ENCODE peak calls at places on chromosome 14, in ten cellular contexts. B, E, N, M, S, Z, T, A, R and P are unnamed samples.

GRCh38 chr14:96064866-96065265 is 25.7 kb downstream of the C14orf132 start:
- DNase-seq in B (no peak), E (no peak), N (no peak), M (no peak), S (no peak), Z (no peak), T (no peak), A (no peak), R (no peak), P (no peak)

GRCh38 chr14:85577542-85578140 is 47.7 kb downstream of the FLRT2 start:
- DNase-seq in B (no peak), E (no peak), N (no peak), M (no peak), S (no peak), Z (no peak), T (no peak), A (no peak), R (no peak), P (no peak)

GRCh38 chr14:68283378-68284123 is 464.0 kb downstream of the RAD51B start:
- DNase-seq in B (no peak), E (no peak), N (no peak), M (peak), S (no peak), Z (no peak), T (no peak), A (peak), R (no peak), P (no peak)

GRCh38 chr14:37796703-37797416 is 201.4 kb downstream of the TTC6 start:
- DNase-seq in B (no peak), E (no peak), N (no peak), M (no peak), S (no peak), Z (no peak), T (no peak), A (no peak), R (peak), P (no peak)

GRCh38 chr14:25833341-25834121 is 764.3 kb downstream of the NOVA1 start:
- DNase-seq in B (peak), E (no peak), N (peak), M (peak), S (peak), Z (no peak), T (no peak), A (no peak), R (peak), P (no peak)

GRCh38 chr14:89491701-89492381 is 74.8 kb upstream of the FOXN3 start:
- DNase-seq in B (no peak), E (no peak), N (no peak), M (no peak), S (no peak), Z (no peak), T (no peak), A (no peak), R (peak), P (no peak)

GRCh38 chr14:75340921-75341320 is 62.3 kb downstream of the FOS start:
- DNase-seq in B (peak), E (no peak), N (peak), M (peak), S (peak), Z (peak), T (no peak), A (no peak), R (no peak), P (no peak)

GRCh38 chr14:94707494-94707893 is 62.4 kb downstream of the GSC start:
- DNase-seq in B (no peak), E (peak), N (no peak), M (no peak), S (no peak), Z (no peak), T (no peak), A (no peak), R (no peak), P (no peak)

GRCh38 chr14:71094722-71095121 is 187.5 kb downstream of the PCNX1 start:
- DNase-seq in B (no peak), E (no peak), N (no peak), M (no peak), S (no peak), Z (no peak), T (no peak), A (no peak), R (no peak), P (no peak)

GRCh38 chr14:35286707-35287106 is 5.5 kb upstream of the PSMA6 start:
- DNase-seq in B (no peak), E (no peak), N (no peak), M (no peak), S (no peak), Z (no peak), T (no peak), A (no peak), R (no peak), P (no peak)

GRCh38 chr14:75096959-75097358 is 27.5 kb downstream of the ZC2HC1C start:
- DNase-seq in B (no peak), E (no peak), N (no peak), M (no peak), S (no peak), Z (no peak), T (no peak), A (no peak), R (no peak), P (no peak)

GRCh38 chr14:49849213-49849847 is 3.3 kb downstream of the NEMF start:
- DNase-seq in B (no peak), E (no peak), N (no peak), M (no peak), S (no peak), Z (no peak), T (no peak), A (no peak), R (no peak), P (no peak)
- H3K4me3 ChIP-seq in B (no peak), E (no peak), N (no peak), M (no peak), S (no peak), Z (no peak), T (no peak), A (no peak), R (no peak), P (no peak)

DNA sequence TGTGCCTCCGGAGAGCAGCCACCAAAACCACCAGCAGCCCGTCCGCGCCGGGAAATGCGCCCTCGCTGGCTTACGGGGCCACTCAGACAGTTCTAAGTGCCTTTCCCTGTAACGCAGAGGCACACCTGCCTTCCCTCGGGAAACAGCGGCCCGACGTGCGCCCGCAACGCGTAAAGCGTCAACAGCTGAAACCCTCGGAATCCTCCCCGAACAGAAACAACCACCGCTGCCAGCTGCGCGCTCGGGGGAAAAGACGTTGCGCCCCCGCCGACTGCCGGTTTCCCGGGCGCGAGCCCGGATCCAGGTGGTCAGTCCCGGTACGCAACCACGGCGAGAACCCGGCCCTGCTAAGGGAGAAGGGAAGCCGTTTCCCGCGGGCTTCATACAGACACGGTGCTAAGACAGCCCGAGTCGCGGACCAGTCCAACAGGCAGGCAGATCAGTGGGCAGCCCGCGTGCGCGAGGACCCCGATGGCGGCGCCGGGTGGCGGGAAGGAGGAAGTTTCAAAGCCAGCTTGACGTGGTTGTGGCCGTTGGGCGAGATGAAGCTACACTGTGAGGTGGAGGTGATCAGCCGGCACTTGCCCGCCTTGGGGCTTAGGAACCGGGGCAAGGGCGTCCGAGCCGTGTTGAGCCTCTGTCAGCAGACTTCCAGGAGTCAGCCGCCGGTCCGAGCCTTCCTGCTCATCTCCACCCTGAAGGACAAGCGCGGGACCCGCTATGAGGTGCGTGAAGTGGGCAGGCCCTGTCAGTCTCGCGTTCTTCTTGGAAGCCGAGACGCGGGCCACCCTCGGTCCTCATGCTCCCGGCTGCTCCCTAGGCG is at the start of gene LRR1:
- DNase-seq in B (peak), E (no peak), N (peak), M (peak), S (peak), Z (peak), T (peak), A (peak), R (peak), P (no peak)
- TF ChIP-seq POLR2A in B (no peak), E (peak), N (peak), M (peak), S (no peak), Z (peak), T (peak), A (peak), R (peak), P (no peak)

GRCh38 chr14:53784688-53785087 is 171.9 kb downstream of the BMP4 start:
- DNase-seq in B (no peak), E (no peak), N (no peak), M (no peak), S (no peak), Z (no peak), T (no peak), A (no peak), R (no peak), P (no peak)

GRCh38 chr14:53791116-53791515 is 165.5 kb downstream of the BMP4 start:
- DNase-seq in B (no peak), E (no peak), N (no peak), M (no peak), S (no peak), Z (no peak), T (no peak), A (no peak), R (no peak), P (no peak)

GRCh38 chr14:53783256-53783655 is 173.4 kb downstream of the BMP4 start:
- DNase-seq in B (no peak), E (no peak), N (no peak), M (no peak), S (no peak), Z (no peak), T (no peak), A (no peak), R (no peak), P (no peak)

GRCh38 chr14:53780156-53780555 is 176.5 kb downstream of the BMP4 start:
- DNase-seq in B (no peak), E (no peak), N (no peak), M (no peak), S (no peak), Z (no peak), T (no peak), A (no peak), R (no peak), P (no peak)

GRCh38 chr14:53786045-53786444 is 170.6 kb downstream of the BMP4 start:
- DNase-seq in B (no peak), E (no peak), N (no peak), M (no peak), S (no peak), Z (no peak), T (no peak), A (no peak), R (no peak), P (no peak)
- TF ChIP-seq POLR2AphosphoS5 in B (no peak), E (no peak), N (no peak), M (no peak), S (no peak), Z (no peak), T (no peak), A (no peak), R (no peak), P (no peak)

GRCh38 chr14:101900253-101900652 is 64.1 kb upstream of the DYNC1H1 start:
- DNase-seq in B (no peak), E (no peak), N (no peak), M (no peak), S (no peak), Z (no peak), T (no peak), A (no peak), R (no peak), P (no peak)
- H3K4me3 ChIP-seq in B (no peak), E (no peak), N (no peak), M (no peak), S (no peak), Z (no peak), T (no peak), A (no peak), R (no peak), P (no peak)

GRCh38 chr14:104139460-104140212 is 1.2 kb downstream of the KIF26A start:
- DNase-seq in B (no peak), E (no peak), N (no peak), M (no peak), S (no peak), Z (peak), T (no peak), A (no peak), R (no peak), P (no peak)

GRCh38 chr14:104136472-104137296 is 1.7 kb upstream of the KIF26A start:
- DNase-seq in B (no peak), E (no peak), N (no peak), M (no peak), S (no peak), Z (no peak), T (no peak), A (no peak), R (no peak), P (no peak)

GRCh38 chr14:104138891-104139459 is 588 bp downstream of the KIF26A start:
- DNase-seq in B (no peak), E (no peak), N (no peak), M (no peak), S (no peak), Z (peak), T (no peak), A (no peak), R (no peak), P (no peak)

GRCh38 chr14:104137297-104138097 is 890 bp upstream of the KIF26A start:
- DNase-seq in B (peak), E (no peak), N (no peak), M (peak), S (peak), Z (no peak), T (no peak), A (no peak), R (peak), P (no peak)

DNA sequence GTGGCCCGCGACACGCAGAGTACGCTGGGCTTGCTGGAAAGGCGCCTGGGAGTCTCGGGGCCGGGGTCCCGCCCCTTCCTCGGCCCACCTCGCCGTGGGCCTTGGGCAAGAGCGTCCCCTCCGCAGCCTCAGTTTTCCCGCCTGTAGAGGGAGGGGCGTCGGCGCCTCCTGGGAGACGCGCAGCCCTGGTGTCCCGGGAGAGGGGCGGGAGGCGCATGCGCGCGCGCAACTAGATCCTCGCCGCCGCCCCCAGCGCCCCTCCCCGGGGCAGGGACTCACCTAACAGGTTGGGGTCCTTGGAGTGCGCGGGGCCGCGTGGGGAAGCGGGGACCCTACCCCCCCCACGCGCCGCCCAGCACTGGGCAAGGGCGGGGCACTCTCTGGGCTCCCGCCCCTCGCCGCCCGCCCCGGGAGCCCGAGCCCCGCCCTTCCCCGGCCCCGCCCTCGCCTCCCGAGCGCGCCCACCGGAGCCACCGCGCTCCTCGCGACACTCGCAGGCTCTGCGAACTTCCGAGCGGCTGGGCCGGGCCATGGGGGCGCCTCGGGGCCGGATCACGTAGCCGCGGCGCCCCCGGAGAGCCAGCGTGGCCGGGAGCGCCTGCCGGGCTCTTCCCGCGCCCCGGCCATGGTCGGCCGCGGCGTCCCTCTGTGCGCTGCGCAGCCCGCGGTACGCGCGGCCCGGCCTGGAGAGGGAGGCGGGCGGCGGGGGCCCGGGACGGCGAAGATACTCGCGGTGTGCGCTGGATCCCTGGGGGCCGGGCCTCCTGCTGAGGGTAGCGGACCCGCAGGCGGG is at the start of gene KIF26A:
- DNase-seq in B (no peak), E (no peak), N (no peak), M (peak), S (no peak), Z (peak), T (peak), A (no peak), R (no peak), P (no peak)
- TF ChIP-seq POLR2A in B (no peak), E (no peak), N (no peak), M (no peak), S (no peak), Z (no peak), T (no peak), A (no peak), R (no peak), P (no peak)